ENCODE peak calls at places on chromosomes 16 and 17, in eight cellular contexts. G is GM23248; M is PC-9; Q is activated effector memory CD4-positive, alpha-beta T cell treated with anti-CD3 and anti-CD28 coated beads, Interleukin-2, amount 50 U/mL, for 16 hours; F is NCI-H1092 treated with DMSO at 0.1 percent for 48 hours; P is dorsolateral prefrontal cortex; W is AG04450; I is uterus. R is an unnamed sample.

GRCh38 chr17:27327871-27328270 is 34.0 kb downstream of the WSB1 start:
- DNase-seq in G (no peak), M (no peak), Q (no peak), F (no peak), P (no peak), W (no peak), I (no peak), R (no peak)

GRCh38 chr17:73760186-73760758 is 116.0 kb upstream of the SDK2 start:
- DNase-seq in G (no peak), M (no peak), Q (no peak), F (peak; percentile 77), P (no peak), W (no peak), I (no peak), R (no peak)

GRCh38 chr16:84045001-84045817 is 2.6 kb upstream of the SLC38A8 start:
- DNase-seq in G (no peak), M (no peak), Q (no peak), F (no peak), P (no peak), W (no peak), I (no peak), R (no peak)

GRCh38 chr16:19329932-19330331 is 44.4 kb downstream of the CLEC19A start:
- DNase-seq in G (peak; percentile 44), M (peak; percentile 19), Q (no peak), F (no peak), P (no peak), W (no peak), I (no peak), R (no peak)

GRCh38 chr16:14309906-14310305 is 238.8 kb downstream of the MRTFB start:
- DNase-seq in G (peak; percentile 95), M (peak; percentile 70), Q (no peak), F (no peak), P (no peak), W (no peak), I (no peak), R (no peak)

GRCh38 chr17:82915010-82915696 is 75.3 kb upstream of the ZNF750 start:
- DNase-seq in G (no peak), M (no peak), Q (no peak), F (no peak), P (no peak), W (no peak), I (no peak), R (no peak)

GRCh38 chr17:73933871-73934270 is 269.6 kb upstream of the RPL38 start:
- DNase-seq in G (no peak), M (no peak), Q (no peak), F (no peak), P (no peak), W (no peak), I (no peak), R (no peak)

GRCh38 chr17:80117491-80118401 is 16.4 kb downstream of the GAA start:
- DNase-seq in G (no peak), M (no peak), Q (peak; percentile 55), F (no peak), P (no peak), W (no peak), I (no peak), R (no peak)

GRCh38 chr17:79369001-79369400 is 241.8 kb downstream of the RBFOX3 start:
- DNase-seq in G (no peak), M (no peak), Q (no peak), F (no peak), P (no peak), W (no peak), I (no peak), R (no peak)

GRCh38 chr17:74522381-74523090 is 8.7 kb downstream of the CD300LB start:
- DNase-seq in G (no peak), M (no peak), Q (peak; percentile 55), F (no peak), P (no peak), W (no peak), I (no peak), R (no peak)

GRCh38 chr16:52843386-52843785 is 209.3 kb downstream of the CHD9NB start:
- DNase-seq in G (no peak), M (no peak), Q (no peak), F (no peak), P (no peak), W (no peak), I (no peak), R (no peak)

GRCh38 chr16:28935924-28936783 is 4.4 kb downstream of the CD19 start:
- DNase-seq in G (peak; percentile 76), M (peak; percentile 96), Q (peak; percentile 92), F (peak; percentile 5), P (peak; percentile 69), W (no peak), I (peak; percentile 57), R (peak; percentile 26)

R was measured in G401.